ENCODE peak calls at places on chromosome 1, in seven cellular contexts. One of them, this sample, is unnamed.

GRCh38 chr1:160866861-160867260 is 4.2 kb upstream of the CD244 start:
- DNase-seq in ascending aorta: no peak
- DNase-seq in IMR-90: no peak
- DNase-seq in PC-9: no peak
- DNase-seq in fibroblast of lung: no peak
- DNase-seq in stomach: no peak
- DNase-seq in lower lobe of right lung: no peak
- DNase-seq in this sample: no peak

GRCh38 chr1:28104866-28105467 is 16.6 kb upstream of the EYA3 start:
- DNase-seq in PC-9: peak
- DNase-seq in stomach: peak
- DNase-seq in lower lobe of right lung: peak
- DNase-seq in ascending aorta: peak
- DNase-seq in fibroblast of lung: peak
- DNase-seq in IMR-90: peak
- DNase-seq in this sample: no peak

GRCh38 chr1:155209373-155209721 is 852 bp downstream of the MTX1 start:
- DNase-seq in lower lobe of right lung: no peak
- DNase-seq in fibroblast of lung: no peak
- DNase-seq in PC-9: no peak
- DNase-seq in ascending aorta: no peak
- DNase-seq in stomach: no peak
- DNase-seq in IMR-90: no peak
- DNase-seq in this sample: no peak

GRCh38 chr1:156090822-156091188 is 8.5 kb upstream of the MEX3A start:
- DNase-seq in ascending aorta: peak
- DNase-seq in lower lobe of right lung: peak
- DNase-seq in stomach: peak
- DNase-seq in PC-9: peak
- DNase-seq in fibroblast of lung: peak
- DNase-seq in IMR-90: peak
- DNase-seq in this sample: peak

GRCh38 chr1:160774886-160775719 is 20.9 kb upstream of the LY9 start:
- DNase-seq in PC-9: no peak
- DNase-seq in IMR-90: no peak
- DNase-seq in stomach: no peak
- DNase-seq in lower lobe of right lung: no peak
- DNase-seq in fibroblast of lung: no peak
- DNase-seq in ascending aorta: no peak
- DNase-seq in this sample: no peak

GRCh38 chr1:56816909-56817308 is 2.3 kb downstream of the FYB2 start:
- DNase-seq in IMR-90: no peak
- DNase-seq in fibroblast of lung: no peak
- DNase-seq in PC-9: peak
- DNase-seq in stomach: no peak
- DNase-seq in ascending aorta: no peak
- DNase-seq in lower lobe of right lung: no peak
- DNase-seq in this sample: no peak

GRCh38 chr1:161173711-161174110 is 3.6 kb downstream of the B4GALT3 start:
- DNase-seq in fibroblast of lung: no peak
- DNase-seq in stomach: no peak
- DNase-seq in ascending aorta: no peak
- DNase-seq in lower lobe of right lung: no peak
- DNase-seq in PC-9: no peak
- DNase-seq in IMR-90: no peak
- DNase-seq in this sample: no peak

GRCh38 chr1:154730251-154730650 is 122.3 kb upstream of the ADAR start:
- DNase-seq in ascending aorta: no peak
- DNase-seq in lower lobe of right lung: no peak
- DNase-seq in PC-9: peak
- DNase-seq in stomach: no peak
- DNase-seq in fibroblast of lung: no peak
- DNase-seq in IMR-90: peak
- DNase-seq in this sample: no peak

GRCh38 chr1:26125946-26126320 is 14.3 kb downstream of the PDIK1L start:
- DNase-seq in IMR-90: no peak
- DNase-seq in lower lobe of right lung: no peak
- DNase-seq in ascending aorta: no peak
- DNase-seq in PC-9: no peak
- DNase-seq in stomach: no peak
- DNase-seq in fibroblast of lung: no peak
- DNase-seq in this sample: no peak

GRCh38 chr1:235910357-235911299 is 43.9 kb upstream of the LYST start:
- DNase-seq in fibroblast of lung: peak
- DNase-seq in stomach: peak
- DNase-seq in lower lobe of right lung: no peak
- DNase-seq in PC-9: peak
- DNase-seq in IMR-90: peak
- DNase-seq in ascending aorta: peak
- DNase-seq in this sample: no peak

GRCh38 chr1:1311107-1312104 is 3.0 kb downstream of the PUSL1 start:
- DNase-seq in stomach: no peak
- DNase-seq in IMR-90: no peak
- DNase-seq in ascending aorta: no peak
- DNase-seq in fibroblast of lung: no peak
- DNase-seq in lower lobe of right lung: no peak
- DNase-seq in PC-9: no peak
- DNase-seq in this sample: no peak

GRCh38 chr1:198030682-198031081 is 113.5 kb downstream of the LHX9 start:
- DNase-seq in lower lobe of right lung: no peak
- DNase-seq in IMR-90: peak
- DNase-seq in ascending aorta: no peak
- DNase-seq in stomach: no peak
- DNase-seq in PC-9: no peak
- DNase-seq in fibroblast of lung: peak
- DNase-seq in this sample: no peak

GRCh38 chr1:1164701-1165451 is 8.8 kb upstream of the TTLL10 start:
- DNase-seq in stomach: peak
- DNase-seq in fibroblast of lung: no peak
- DNase-seq in IMR-90: no peak
- DNase-seq in PC-9: peak
- DNase-seq in ascending aorta: no peak
- DNase-seq in lower lobe of right lung: no peak
- DNase-seq in this sample: no peak

GRCh38 chr1:119865607-119866006 is 30.7 kb downstream of the ADAM30 start:
- DNase-seq in PC-9: no peak
- DNase-seq in fibroblast of lung: peak
- DNase-seq in stomach: no peak
- DNase-seq in lower lobe of right lung: no peak
- DNase-seq in ascending aorta: no peak
- DNase-seq in IMR-90: peak
- DNase-seq in this sample: no peak

GRCh38 chr1:104648269-104648691 is 898.6 kb downstream of the AMY1C start:
- DNase-seq in fibroblast of lung: no peak
- DNase-seq in IMR-90: no peak
- DNase-seq in stomach: no peak
- DNase-seq in PC-9: peak
- DNase-seq in ascending aorta: no peak
- DNase-seq in lower lobe of right lung: no peak
- DNase-seq in this sample: no peak

GRCh38 chr1:208231929-208232360 is 12.2 kb downstream of the PLXNA2 start:
- DNase-seq in PC-9: peak
- DNase-seq in stomach: no peak
- DNase-seq in ascending aorta: peak
- DNase-seq in IMR-90: peak
- DNase-seq in fibroblast of lung: peak
- DNase-seq in lower lobe of right lung: no peak
- DNase-seq in this sample: no peak

GRCh38 chr1:228206582-228207351 is 1.1 kb upstream of the OBSCN start:
- DNase-seq in fibroblast of lung: no peak
- DNase-seq in stomach: no peak
- DNase-seq in PC-9: no peak
- DNase-seq in ascending aorta: peak
- DNase-seq in lower lobe of right lung: no peak
- DNase-seq in IMR-90: no peak
- DNase-seq in this sample: no peak

GRCh38 chr1:117284408-117285215 is 73.9 kb upstream of the VTCN1 start:
- DNase-seq in lower lobe of right lung: no peak
- DNase-seq in ascending aorta: no peak
- DNase-seq in stomach: no peak
- DNase-seq in IMR-90: peak
- DNase-seq in fibroblast of lung: peak
- DNase-seq in PC-9: peak
- DNase-seq in this sample: peak

GRCh38 chr1:203769505-203770343 is 4.7 kb downstream of the LAX1 start:
- DNase-seq in ascending aorta: peak
- DNase-seq in PC-9: no peak
- DNase-seq in stomach: peak
- DNase-seq in fibroblast of lung: peak
- DNase-seq in IMR-90: peak
- DNase-seq in lower lobe of right lung: peak
- DNase-seq in this sample: peak

GRCh38 chr1:93979718-93980319 is 70.6 kb upstream of the GCLM start:
- DNase-seq in lower lobe of right lung: no peak
- DNase-seq in fibroblast of lung: peak
- DNase-seq in PC-9: no peak
- DNase-seq in stomach: no peak
- DNase-seq in ascending aorta: no peak
- DNase-seq in IMR-90: peak
- DNase-seq in this sample: peak

DNA sequence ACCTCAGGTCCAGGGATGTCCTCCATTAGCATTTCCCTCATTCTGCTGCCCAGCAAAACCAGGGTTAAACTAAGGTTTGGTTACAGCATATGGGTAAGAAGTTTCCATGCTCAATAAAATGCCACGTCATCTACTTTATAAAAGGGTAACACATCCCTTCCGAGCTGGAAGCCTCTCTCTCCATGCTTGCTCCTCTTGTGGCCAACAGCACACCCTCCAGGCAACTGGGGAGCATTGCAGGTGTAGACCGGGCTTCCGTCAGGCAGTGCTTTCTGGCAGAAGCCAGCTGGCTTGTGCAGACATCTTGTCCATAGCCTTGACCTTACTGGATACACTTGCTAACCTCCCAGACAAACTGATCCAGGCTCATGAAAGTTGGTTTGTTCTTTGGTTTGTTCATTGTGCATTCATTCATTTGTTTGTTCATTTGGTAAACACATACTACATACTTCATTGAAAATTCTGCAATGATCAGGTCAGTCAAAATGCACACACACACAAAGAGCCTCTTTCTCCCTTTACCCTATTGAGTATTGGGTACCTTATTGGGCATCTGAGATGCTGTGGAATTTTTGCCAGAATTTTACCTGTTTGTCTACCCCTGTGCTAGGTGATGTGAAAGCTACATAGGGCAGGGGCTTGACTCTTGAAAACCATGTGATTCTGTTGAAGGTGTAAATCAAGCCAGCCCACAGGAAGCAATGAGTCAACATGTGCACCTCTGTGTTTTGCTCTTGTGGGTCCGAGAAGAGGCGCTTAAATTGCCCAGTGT is 422.8 kb downstream of the CAMTA1 start:
- DNase-seq in stomach: peak
- DNase-seq in PC-9: no peak
- DNase-seq in IMR-90: peak
- DNase-seq in fibroblast of lung: peak
- DNase-seq in lower lobe of right lung: no peak
- DNase-seq in ascending aorta: no peak
- DNase-seq in this sample: peak
- TF ChIP-seq CTCF in stomach: no peak
- TF ChIP-seq CTCF in PC-9: peak
- TF ChIP-seq CTCF in IMR-90: peak
- TF ChIP-seq CTCF in fibroblast of lung: peak
- TF ChIP-seq CTCF in lower lobe of right lung: peak
- TF ChIP-seq CTCF in ascending aorta: no peak
- TF ChIP-seq CTCF in this sample: peak

DNA sequence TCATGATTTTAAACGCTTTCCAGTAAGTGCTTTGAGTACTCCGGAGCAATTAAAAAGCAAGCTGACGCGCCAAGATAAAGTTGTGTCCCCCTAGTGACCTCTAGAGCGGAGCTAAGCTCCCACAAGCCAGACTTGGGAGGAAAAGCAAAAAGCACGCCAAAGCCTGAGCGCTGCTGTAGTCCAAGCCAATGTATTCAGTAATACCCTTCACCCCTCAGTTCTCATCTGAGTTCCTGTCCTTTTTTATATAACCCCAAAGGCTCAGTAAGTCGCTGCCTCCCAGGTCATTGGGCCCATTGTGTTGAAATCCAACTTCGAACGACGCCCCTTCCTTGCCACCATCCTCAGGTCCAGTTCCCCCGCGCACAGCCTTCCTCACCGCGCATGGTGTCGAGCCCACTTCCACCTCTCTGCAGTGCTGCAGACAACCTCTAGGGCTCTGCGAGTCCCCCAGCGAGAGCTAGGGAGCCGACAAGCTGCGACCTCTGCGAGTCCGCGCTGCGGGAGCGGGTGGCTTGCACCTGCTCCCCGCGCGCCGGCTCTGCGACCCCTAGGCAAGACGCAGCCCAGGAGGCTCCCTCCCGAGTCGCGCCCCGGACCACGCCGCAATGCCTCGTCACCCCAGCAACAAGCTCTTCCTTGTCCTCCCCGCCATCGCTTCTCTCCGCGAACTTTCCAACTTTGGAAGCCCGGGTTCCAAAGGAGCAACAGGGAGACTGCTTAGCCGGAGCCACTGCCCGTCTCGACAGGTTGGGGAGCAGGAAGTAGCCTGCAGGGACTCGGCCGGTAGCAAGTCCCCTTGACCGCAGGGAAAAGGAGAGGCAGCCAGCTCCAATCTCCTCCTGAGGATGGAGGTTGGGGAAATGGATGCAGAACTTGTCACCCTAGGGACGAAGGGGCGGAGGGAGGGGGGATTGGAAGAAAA is 3.8 kb upstream of the SLC44A5 start:
- DNase-seq in stomach: peak
- DNase-seq in lower lobe of right lung: peak
- DNase-seq in PC-9: no peak
- DNase-seq in ascending aorta: no peak
- DNase-seq in IMR-90: peak
- DNase-seq in fibroblast of lung: peak
- DNase-seq in this sample: no peak
- H3K4me3 ChIP-seq in stomach: peak
- H3K4me3 ChIP-seq in lower lobe of right lung: peak
- H3K4me3 ChIP-seq in PC-9: no peak
- H3K4me3 ChIP-seq in ascending aorta: peak
- H3K4me3 ChIP-seq in IMR-90: no peak
- H3K4me3 ChIP-seq in fibroblast of lung: peak
- H3K4me3 ChIP-seq in this sample: peak

GRCh38 chr1:152645146-152645545 is 18.0 kb upstream of the LCE2D start:
- DNase-seq in PC-9: no peak
- DNase-seq in lower lobe of right lung: no peak
- DNase-seq in stomach: no peak
- DNase-seq in ascending aorta: no peak
- DNase-seq in fibroblast of lung: no peak
- DNase-seq in IMR-90: no peak
- DNase-seq in this sample: peak
- TF ChIP-seq CTCF in PC-9: no peak
- TF ChIP-seq CTCF in lower lobe of right lung: no peak
- TF ChIP-seq CTCF in stomach: no peak
- TF ChIP-seq CTCF in ascending aorta: no peak
- TF ChIP-seq CTCF in fibroblast of lung: no peak
- TF ChIP-seq CTCF in IMR-90: no peak
- TF ChIP-seq CTCF in this sample: no peak

GRCh38 chr1:47431534-47431933 is 6.3 kb upstream of the FOXD2 start:
- DNase-seq in PC-9: no peak
- DNase-seq in IMR-90: peak
- DNase-seq in stomach: no peak
- DNase-seq in ascending aorta: no peak
- DNase-seq in lower lobe of right lung: no peak
- DNase-seq in fibroblast of lung: peak
- DNase-seq in this sample: no peak
- H3K4me3 ChIP-seq in PC-9: no peak
- H3K4me3 ChIP-seq in IMR-90: no peak
- H3K4me3 ChIP-seq in stomach: no peak
- H3K4me3 ChIP-seq in ascending aorta: no peak
- H3K4me3 ChIP-seq in lower lobe of right lung: no peak
- H3K4me3 ChIP-seq in fibroblast of lung: no peak
- H3K4me3 ChIP-seq in this sample: no peak

GRCh38 chr1:216601427-216601751 is 121.8 kb downstream of the ESRRG start:
- DNase-seq in lower lobe of right lung: no peak
- DNase-seq in PC-9: no peak
- DNase-seq in ascending aorta: no peak
- DNase-seq in IMR-90: no peak
- DNase-seq in fibroblast of lung: no peak
- DNase-seq in stomach: no peak
- DNase-seq in this sample: no peak
- TF ChIP-seq CTCF in lower lobe of right lung: no peak
- TF ChIP-seq CTCF in PC-9: peak
- TF ChIP-seq CTCF in ascending aorta: no peak
- TF ChIP-seq CTCF in IMR-90: no peak
- TF ChIP-seq CTCF in fibroblast of lung: no peak
- TF ChIP-seq CTCF in stomach: no peak
- TF ChIP-seq CTCF in this sample: no peak